ENCODE peak calls at places on chromosomes 5 and 9, in four cellular contexts. B is HFFc6, W is fibroblast of villous mesenchyme, D is stomach. E is an unnamed sample.
A peak's percentile ranks its signal among the peaks of the same experiment; 100 is the strongest.

GRCh38 chr5:102823441-102823874 is 68.4 kb downstream of the PAM start:
- DNase-seq in D (no peak), W (peak; percentile 65), B (peak; percentile 53), E (no peak)

GRCh38 chr5:140181002-140181483 is 6.1 kb downstream of the CYSTM1 start:
- DNase-seq in W (no peak), B (no peak), D (no peak), E (no peak)

GRCh38 chr5:100706796-100707195 is 171.6 kb downstream of the FAM174A start:
- DNase-seq in W (peak; percentile 91), B (no peak), D (no peak), E (no peak)

GRCh38 chr5:157049605-157050004 is 9.3 kb downstream of the HAVCR1 start:
- DNase-seq in W (peak; percentile 55), D (no peak), B (no peak), E (no peak)

GRCh38 chr9:37295796-37296195 is 126.7 kb upstream of the GRHPR start:
- DNase-seq in B (no peak), D (no peak), W (no peak), E (no peak)

GRCh38 chr5:180901204-180902009 is 2.4 kb downstream of the BTNL8 start:
- DNase-seq in D (no peak), W (no peak), B (no peak), E (no peak)

GRCh38 chr5:14582797-14583137 is 1.2 kb downstream of the OTULINL start:
- DNase-seq in D (no peak), W (no peak), B (no peak), E (no peak)

GRCh38 chr9:113417370-113417769 is 6.8 kb downstream of the C9orf43 start:
- DNase-seq in D (no peak), B (no peak), W (no peak), E (no peak)

GRCh38 chr5:159990506-159990905 is 18.4 kb upstream of the TTC1 start:
- DNase-seq in B (no peak), D (no peak), W (no peak), E (no peak)

GRCh38 chr5:33227247-33227646 is 213.5 kb upstream of the TARS1 start:
- DNase-seq in B (no peak), D (no peak), W (no peak), E (no peak)

GRCh38 chr5:169177431-169177694 is 123.6 kb downstream of the SLIT3 start:
- DNase-seq in W (no peak), D (no peak), B (no peak), E (no peak)

GRCh38 chr5:54514269-54514668 is 3.3 kb upstream of the SNX18 start:
- DNase-seq in D (no peak), W (no peak), B (peak; percentile 45), E (no peak)

GRCh38 chr5:38780950-38781349 is 64.9 kb upstream of the OSMR start:
- DNase-seq in W (peak; percentile 86), D (peak; percentile 53), B (peak; percentile 27), E (no peak)

GRCh38 chr5:177520906-177521513 is 4.2 kb upstream of the DDX41 start:
- DNase-seq in B (no peak), D (no peak), W (no peak), E (no peak)

GRCh38 chr9:70403166-70403565 is 11.3 kb downstream of the KLF9 start:
- DNase-seq in W (no peak), D (no peak), B (no peak), E (no peak)

GRCh38 chr5:7659420-7659819 is 191.5 kb downstream of the CFAP90 start:
- DNase-seq in B (no peak), D (no peak), W (no peak), E (no peak)

GRCh38 chr9:69153707-69154521 is 20.2 kb upstream of the TJP2 start:
- DNase-seq in D (no peak), W (no peak), B (no peak), E (no peak)

GRCh38 chr5:982377-983237 is 26.0 kb upstream of the NKD2 start:
- DNase-seq in B (no peak), W (no peak), D (no peak), E (no peak)

GRCh38 chr9:129459550-129460322 is 161.2 kb downstream of the C9orf50 start:
- DNase-seq in B (no peak), D (no peak), W (no peak), E (peak; percentile 87)

GRCh38 chr5:107704686-107705389 is 34.1 kb upstream of the EFNA5 start:
- DNase-seq in D (no peak), W (no peak), B (no peak), E (no peak)

GRCh38 chr5:167587768-167588167 is 703.7 kb upstream of the WWC1 start:
- DNase-seq in B (peak; percentile 26), D (no peak), W (peak; percentile 22), E (no peak)

GRCh38 chr9:1871486-1872181 is 143.5 kb upstream of the SMARCA2 start:
- DNase-seq in D (no peak), B (no peak), W (no peak), E (no peak)

GRCh38 chr5:135398160-135398854 is 724 bp downstream of the MACROH2A1 start:
- DNase-seq in W (peak; percentile 38), D (peak; percentile 48), B (no peak), E (no peak)

GRCh38 chr9:4771788-4772187 is 21.0 kb upstream of the RCL1 start:
- DNase-seq in D (no peak), W (no peak), B (no peak), E (no peak)

E was measured in activated naive CD4-positive, alpha-beta T cell treated with anti-CD3 and anti-CD28 coated beads, Interleukin-2, amount 50 U/mL, for 72 hours.